ENCODE peak calls at places on chromosome 15, in ten cellular contexts. One of them, this sample, is unnamed.

GRCh38 chr15:99722406-99722805 is 10.8 kb downstream of the LYSMD4 start:
- DNase-seq in RWPE2: no peak
- DNase-seq in WTC11: no peak
- DNase-seq in GM13977: no peak
- DNase-seq in H9: no peak
- DNase-seq in sigmoid colon: no peak
- DNase-seq in heart right ventricle: no peak
- DNase-seq in transverse colon: no peak
- DNase-seq in Calu3: no peak
- DNase-seq in CD8-positive, alpha-beta T cell: no peak
- DNase-seq in this sample: no peak

GRCh38 chr15:52290800-52291199 is 4.8 kb downstream of the MYO5C start:
- DNase-seq in Calu3: no peak
- DNase-seq in CD8-positive, alpha-beta T cell: no peak
- DNase-seq in GM13977: no peak
- DNase-seq in transverse colon: no peak
- DNase-seq in sigmoid colon: no peak
- DNase-seq in H9: no peak
- DNase-seq in WTC11: no peak
- DNase-seq in RWPE2: no peak
- DNase-seq in heart right ventricle: no peak
- DNase-seq in this sample: no peak

GRCh38 chr15:67189326-67190051 is 65.0 kb downstream of the AAGAB start:
- DNase-seq in WTC11: no peak
- DNase-seq in H9: no peak
- DNase-seq in GM13977: peak; percentile 6
- DNase-seq in CD8-positive, alpha-beta T cell: no peak
- DNase-seq in RWPE2: no peak
- DNase-seq in transverse colon: no peak
- DNase-seq in heart right ventricle: peak; percentile 85
- DNase-seq in Calu3: no peak
- DNase-seq in sigmoid colon: peak; percentile 93
- DNase-seq in this sample: no peak

GRCh38 chr15:24944939-24945338 is 9.8 kb upstream of the SNRPN start:
- DNase-seq in H9: no peak
- DNase-seq in GM13977: no peak
- DNase-seq in sigmoid colon: no peak
- DNase-seq in RWPE2: no peak
- DNase-seq in WTC11: no peak
- DNase-seq in heart right ventricle: no peak
- DNase-seq in CD8-positive, alpha-beta T cell: no peak
- DNase-seq in Calu3: no peak
- DNase-seq in transverse colon: no peak
- DNase-seq in this sample: peak; percentile 5

GRCh38 chr15:55588070-55588817 is at the start of gene PYGO1:
- DNase-seq in Calu3: peak; percentile 68
- DNase-seq in heart right ventricle: peak; percentile 38
- DNase-seq in CD8-positive, alpha-beta T cell: peak; percentile 4
- DNase-seq in GM13977: peak; percentile 77
- DNase-seq in RWPE2: peak; percentile 76
- DNase-seq in WTC11: peak; percentile 71
- DNase-seq in transverse colon: peak; percentile 19
- DNase-seq in H9: peak; percentile 62
- DNase-seq in sigmoid colon: peak; percentile 81
- DNase-seq in this sample: peak; percentile 89

GRCh38 chr15:28020644-28021043 is 78.5 kb downstream of the OCA2 start:
- DNase-seq in H9: no peak
- DNase-seq in sigmoid colon: no peak
- DNase-seq in GM13977: peak; percentile 18
- DNase-seq in transverse colon: no peak
- DNase-seq in Calu3: no peak
- DNase-seq in CD8-positive, alpha-beta T cell: no peak
- DNase-seq in RWPE2: no peak
- DNase-seq in heart right ventricle: no peak
- DNase-seq in WTC11: no peak
- DNase-seq in this sample: no peak

GRCh38 chr15:101255615-101256350 is 3.9 kb upstream of the CHSY1 start:
- DNase-seq in heart right ventricle: peak; percentile 54
- DNase-seq in H9: no peak
- DNase-seq in transverse colon: no peak
- DNase-seq in CD8-positive, alpha-beta T cell: no peak
- DNase-seq in WTC11: no peak
- DNase-seq in sigmoid colon: no peak
- DNase-seq in RWPE2: no peak
- DNase-seq in GM13977: no peak
- DNase-seq in Calu3: no peak
- DNase-seq in this sample: peak; percentile 38

GRCh38 chr15:68421798-68422402 is 10.1 kb downstream of the ITGA11 start:
- DNase-seq in heart right ventricle: no peak
- DNase-seq in transverse colon: no peak
- DNase-seq in H9: peak; percentile 26
- DNase-seq in Calu3: no peak
- DNase-seq in sigmoid colon: no peak
- DNase-seq in RWPE2: peak; percentile 33
- DNase-seq in CD8-positive, alpha-beta T cell: no peak
- DNase-seq in GM13977: no peak
- DNase-seq in WTC11: no peak
- DNase-seq in this sample: peak; percentile 49

GRCh38 chr15:63504979-63505841 is 817 bp downstream of the USP3 start:
- DNase-seq in transverse colon: peak; percentile 80
- DNase-seq in WTC11: peak; percentile 59
- DNase-seq in heart right ventricle: peak; percentile 42
- DNase-seq in GM13977: no peak
- DNase-seq in CD8-positive, alpha-beta T cell: peak; percentile 29
- DNase-seq in sigmoid colon: peak; percentile 82
- DNase-seq in RWPE2: no peak
- DNase-seq in H9: peak; percentile 53
- DNase-seq in Calu3: peak; percentile 69
- DNase-seq in this sample: peak; percentile 76

GRCh38 chr15:81001180-81002003 is 669 bp downstream of the TLNRD1 start:
- DNase-seq in Calu3: peak; percentile 72
- DNase-seq in RWPE2: peak; percentile 78
- DNase-seq in GM13977: peak; percentile 80
- DNase-seq in CD8-positive, alpha-beta T cell: peak; percentile 23
- DNase-seq in transverse colon: peak; percentile 73
- DNase-seq in H9: peak; percentile 48
- DNase-seq in WTC11: peak; percentile 63
- DNase-seq in heart right ventricle: peak; percentile 75
- DNase-seq in sigmoid colon: peak; percentile 79
- DNase-seq in this sample: peak; percentile 78

DNA sequence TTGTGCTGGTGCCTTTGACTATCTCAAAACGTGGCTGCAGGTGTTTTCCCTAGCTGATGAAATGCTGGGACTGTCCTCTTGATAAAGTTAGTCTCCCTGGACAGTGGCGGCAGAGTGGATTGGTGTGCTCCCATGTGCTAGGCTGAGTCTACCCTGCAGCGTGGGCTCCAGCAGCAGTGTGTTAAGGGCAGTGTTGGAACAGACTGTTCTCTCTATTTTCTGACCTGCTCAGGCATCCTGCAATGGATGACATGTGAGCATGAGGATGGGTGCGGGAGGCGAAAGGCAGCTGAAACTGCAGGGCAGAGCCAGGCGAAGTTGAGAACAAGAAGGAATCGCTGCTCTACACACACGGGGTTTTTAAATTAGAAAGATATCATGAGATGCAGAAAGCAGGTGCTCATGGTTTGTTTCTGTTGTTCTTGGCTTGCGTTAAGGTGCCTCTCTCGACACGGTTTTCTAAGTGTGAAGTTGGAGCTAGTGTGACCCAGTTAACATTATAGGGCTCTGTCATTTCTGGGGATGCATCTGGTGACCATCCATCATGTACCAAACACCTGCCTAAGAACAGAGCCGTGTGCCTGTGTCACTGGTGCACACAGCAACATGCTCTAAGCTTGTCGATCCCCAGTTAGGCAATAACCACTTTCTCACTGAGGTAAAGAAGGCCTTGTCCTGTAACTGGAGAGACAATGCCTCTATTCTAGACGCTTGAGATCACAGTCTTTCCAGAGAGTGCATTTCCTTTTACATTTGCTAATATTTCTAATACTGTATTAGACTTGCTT is 44.3 kb downstream of the SLCO3A1 start:
- DNase-seq in heart right ventricle: no peak
- DNase-seq in CD8-positive, alpha-beta T cell: no peak
- DNase-seq in transverse colon: no peak
- DNase-seq in H9: no peak
- DNase-seq in sigmoid colon: no peak
- DNase-seq in WTC11: no peak
- DNase-seq in GM13977: no peak
- DNase-seq in RWPE2: peak; percentile 42
- DNase-seq in Calu3: no peak
- DNase-seq in this sample: no peak
- TF ChIP-seq CTCF in heart right ventricle: no peak
- TF ChIP-seq CTCF in CD8-positive, alpha-beta T cell: no peak
- TF ChIP-seq CTCF in transverse colon: no peak
- TF ChIP-seq CTCF in H9: no peak
- TF ChIP-seq CTCF in sigmoid colon: no peak
- TF ChIP-seq CTCF in WTC11: no peak
- TF ChIP-seq CTCF in GM13977: no peak
- TF ChIP-seq CTCF in RWPE2: no peak
- TF ChIP-seq CTCF in Calu3: no peak
- TF ChIP-seq CTCF in this sample: no peak

DNA sequence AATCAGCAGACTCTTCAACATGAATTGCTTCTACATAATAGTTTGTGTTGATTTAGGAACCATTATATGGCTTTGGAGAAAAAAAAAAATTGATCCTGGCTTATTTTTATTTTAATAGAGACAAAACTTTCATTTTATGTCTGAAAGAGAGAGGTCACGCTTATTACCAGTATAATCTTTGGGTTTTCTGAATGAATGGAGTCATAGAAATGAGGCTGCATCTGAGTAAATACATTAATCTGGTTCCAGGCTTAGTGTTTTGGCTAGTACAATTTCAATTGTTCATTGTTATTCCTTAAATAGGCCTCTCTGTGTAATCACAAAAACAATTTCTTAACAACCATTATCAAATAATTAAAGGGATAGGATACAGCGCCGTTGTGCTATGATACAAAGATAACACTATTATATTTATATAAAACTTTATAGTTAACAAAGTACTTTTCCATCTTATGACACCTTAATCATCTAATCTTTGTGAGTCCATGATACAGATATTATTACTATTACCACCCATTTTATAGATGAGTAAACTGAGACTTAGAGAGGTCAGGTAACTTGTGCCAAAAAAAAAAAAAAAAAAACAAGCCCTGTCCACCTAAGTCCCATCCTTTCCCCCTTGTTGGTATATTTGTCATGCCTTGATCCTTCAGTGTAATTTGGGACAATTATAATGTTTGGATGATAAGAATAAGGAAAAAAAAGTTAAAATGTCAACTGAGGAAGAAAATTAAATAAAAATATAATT is 41.8 kb upstream of the GOLM2 start:
- DNase-seq in H9: no peak
- DNase-seq in transverse colon: no peak
- DNase-seq in RWPE2: no peak
- DNase-seq in heart right ventricle: no peak
- DNase-seq in sigmoid colon: no peak
- DNase-seq in WTC11: no peak
- DNase-seq in CD8-positive, alpha-beta T cell: no peak
- DNase-seq in Calu3: no peak
- DNase-seq in GM13977: no peak
- DNase-seq in this sample: no peak
- TF ChIP-seq CTCF in H9: no peak
- TF ChIP-seq CTCF in transverse colon: no peak
- TF ChIP-seq CTCF in RWPE2: no peak
- TF ChIP-seq CTCF in heart right ventricle: no peak
- TF ChIP-seq CTCF in sigmoid colon: no peak
- TF ChIP-seq CTCF in WTC11: no peak
- TF ChIP-seq CTCF in CD8-positive, alpha-beta T cell: no peak
- TF ChIP-seq CTCF in Calu3: no peak
- TF ChIP-seq CTCF in GM13977: no peak
- TF ChIP-seq CTCF in this sample: no peak

GRCh38 chr15:42371125-42371524 is 11.8 kb downstream of the CAPN3 start:
- DNase-seq in Calu3: no peak
- DNase-seq in heart right ventricle: no peak
- DNase-seq in transverse colon: no peak
- DNase-seq in RWPE2: no peak
- DNase-seq in GM13977: no peak
- DNase-seq in WTC11: no peak
- DNase-seq in H9: no peak
- DNase-seq in CD8-positive, alpha-beta T cell: no peak
- DNase-seq in sigmoid colon: no peak
- DNase-seq in this sample: no peak
- TF ChIP-seq CTCF in Calu3: no peak
- TF ChIP-seq CTCF in heart right ventricle: no peak
- TF ChIP-seq CTCF in transverse colon: no peak
- TF ChIP-seq CTCF in RWPE2: peak; percentile 23
- TF ChIP-seq CTCF in GM13977: no peak
- TF ChIP-seq CTCF in WTC11: no peak
- TF ChIP-seq CTCF in H9: no peak
- TF ChIP-seq CTCF in CD8-positive, alpha-beta T cell: no peak
- TF ChIP-seq CTCF in sigmoid colon: no peak
- TF ChIP-seq CTCF in this sample: no peak

GRCh38 chr15:44298878-44299277 is 10.4 kb downstream of the GOLM2 start:
- DNase-seq in CD8-positive, alpha-beta T cell: no peak
- DNase-seq in heart right ventricle: no peak
- DNase-seq in H9: peak; percentile 52
- DNase-seq in Calu3: no peak
- DNase-seq in GM13977: no peak
- DNase-seq in WTC11: peak; percentile 52
- DNase-seq in sigmoid colon: no peak
- DNase-seq in RWPE2: no peak
- DNase-seq in transverse colon: no peak
- DNase-seq in this sample: peak; percentile 75
- TF ChIP-seq CTCF in CD8-positive, alpha-beta T cell: no peak
- TF ChIP-seq CTCF in heart right ventricle: no peak
- TF ChIP-seq CTCF in H9: peak; percentile 78
- TF ChIP-seq CTCF in Calu3: no peak
- TF ChIP-seq CTCF in GM13977: peak; percentile 35
- TF ChIP-seq CTCF in WTC11: peak; percentile 44
- TF ChIP-seq CTCF in sigmoid colon: no peak
- TF ChIP-seq CTCF in RWPE2: peak; percentile 60
- TF ChIP-seq CTCF in transverse colon: peak; percentile 10
- TF ChIP-seq CTCF in this sample: peak; percentile 85

DNA sequence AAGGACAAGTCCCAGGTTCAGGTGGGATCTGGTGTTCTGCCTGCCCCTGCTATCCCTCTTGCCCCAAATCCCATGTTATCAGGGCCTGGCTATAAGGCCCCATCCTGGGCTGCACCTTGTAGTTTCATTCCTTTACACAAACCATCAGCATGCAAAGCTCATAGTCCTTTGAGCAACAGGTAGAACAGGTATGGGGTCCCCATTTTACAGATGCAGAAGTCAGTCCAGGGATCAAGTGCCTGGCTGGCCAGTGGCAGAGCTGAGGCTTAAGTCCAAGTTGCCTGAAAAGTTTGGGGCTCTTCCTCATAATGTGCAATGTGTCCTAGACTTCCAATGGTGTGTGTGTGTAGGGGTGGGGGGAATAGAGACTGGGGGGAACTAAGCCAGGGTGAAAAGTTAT is 11.9 kb downstream of the RBPMS2 start:
- DNase-seq in transverse colon: no peak
- DNase-seq in H9: no peak
- DNase-seq in sigmoid colon: no peak
- DNase-seq in GM13977: no peak
- DNase-seq in CD8-positive, alpha-beta T cell: no peak
- DNase-seq in WTC11: no peak
- DNase-seq in Calu3: no peak
- DNase-seq in heart right ventricle: no peak
- DNase-seq in RWPE2: no peak
- DNase-seq in this sample: no peak
- TF ChIP-seq CTCF in transverse colon: no peak
- TF ChIP-seq CTCF in H9: no peak
- TF ChIP-seq CTCF in sigmoid colon: no peak
- TF ChIP-seq CTCF in GM13977: no peak
- TF ChIP-seq CTCF in CD8-positive, alpha-beta T cell: no peak
- TF ChIP-seq CTCF in WTC11: no peak
- TF ChIP-seq CTCF in Calu3: no peak
- TF ChIP-seq CTCF in heart right ventricle: no peak
- TF ChIP-seq CTCF in RWPE2: no peak
- TF ChIP-seq CTCF in this sample: no peak

This sample was measured in endodermal cell.